ENCODE peak calls at places on chromosomes 13 and 19, in eight cellular contexts. E is colonic mucosa; V is psoas muscle; G is CD8-positive, alpha-beta T cell; D is cardiac muscle cell; Y is suprapubic skin; R is PC-3; F is fibroblast of lung. U is an unnamed sample.

GRCh38 chr13:75902166-75903104 is 266.3 kb downstream of the LMO7 start:
- DNase-seq in F (no peak), E (no peak), G (no peak), R (peak), V (no peak), Y (no peak), D (no peak), U (no peak)

GRCh38 chr19:44575116-44575700 is 38.2 kb upstream of the IGSF23 start:
- DNase-seq in V (no peak), G (no peak), Y (no peak), D (no peak), F (no peak), E (no peak), R (peak), U (no peak)

GRCh38 chr13:110408286-110408685 is 101.2 kb downstream of the COL4A2 start:
- DNase-seq in E (no peak), G (no peak), V (no peak), R (no peak), Y (no peak), D (no peak), F (peak), U (no peak)

GRCh38 chr13:105565328-105565727 is 970.1 kb downstream of the EFNB2 start:
- DNase-seq in D (no peak), G (no peak), E (no peak), R (no peak), F (peak), V (no peak), Y (no peak), U (no peak)

GRCh38 chr13:29713841-29714240 is 118.4 kb upstream of the SLC7A1 start:
- DNase-seq in E (no peak), F (no peak), G (no peak), R (peak), Y (no peak), D (no peak), V (no peak), U (no peak)

GRCh38 chr13:77767413-77767812 is 69.9 kb downstream of the SLAIN1 start:
- DNase-seq in V (no peak), R (no peak), D (no peak), G (no peak), E (no peak), Y (no peak), F (no peak), U (no peak)

GRCh38 chr13:26485288-26485687 is 72.2 kb upstream of the WASF3 start:
- DNase-seq in R (no peak), E (no peak), G (no peak), Y (peak), D (no peak), V (no peak), F (no peak), U (no peak)

GRCh38 chr19:1254081-1254527 is 5.7 kb downstream of the MIDN start:
- DNase-seq in R (no peak), E (no peak), Y (no peak), G (no peak), V (peak), F (no peak), D (no peak), U (no peak)

GRCh38 chr19:39403331-39404312 is 3.0 kb upstream of the ZFP36 start:
- DNase-seq in R (peak), E (peak), F (peak), D (peak), V (peak), G (peak), Y (peak), U (peak)

GRCh38 chr13:41520699-41521630 is 63.6 kb downstream of the RGCC start:
- DNase-seq in E (no peak), V (no peak), Y (no peak), F (peak), G (no peak), R (no peak), D (no peak), U (peak)

GRCh38 chr19:40811478-40812341 is 12.7 kb downstream of the EGLN2 start:
- DNase-seq in R (no peak), G (peak), F (no peak), Y (peak), D (peak), V (peak), E (peak), U (no peak)

GRCh38 chr19:39729594-39729993 is 8.2 kb downstream of the CLC start:
- DNase-seq in D (no peak), E (no peak), G (no peak), F (no peak), R (no peak), Y (no peak), V (no peak), U (no peak)

GRCh38 chr13:112078879-112079526 is 12.1 kb downstream of the SOX1 start:
- DNase-seq in Y (no peak), V (no peak), R (no peak), E (no peak), D (no peak), G (no peak), F (no peak), U (no peak)

GRCh38 chr19:3504723-3505122 is 1.4 kb upstream of the FZR1 start:
- DNase-seq in E (no peak), V (no peak), G (no peak), Y (no peak), R (no peak), F (no peak), D (no peak), U (no peak)

GRCh38 chr19:41904118-41904870 is 21.3 kb downstream of the ARHGEF1 start:
- DNase-seq in E (peak), R (peak), F (no peak), V (no peak), G (no peak), D (no peak), Y (no peak), U (no peak)

GRCh38 chr13:109744512-109745051 is 41.8 kb downstream of the IRS2 start:
- DNase-seq in V (peak), F (peak), D (no peak), Y (no peak), R (peak), E (peak), G (no peak), U (no peak)

GRCh38 chr13:81987159-81987558 is 1646.2 kb upstream of the SPRY2 start:
- DNase-seq in G (no peak), F (no peak), E (no peak), V (no peak), D (no peak), Y (no peak), R (no peak), U (no peak)

GRCh38 chr19:51477343-51477742 is 996 bp upstream of the CEACAM18 start:
- DNase-seq in Y (peak), F (no peak), E (no peak), G (no peak), V (no peak), D (no peak), R (no peak), U (no peak)

GRCh38 chr13:102825921-102826706 is 19.7 kb upstream of the ERCC5 start:
- DNase-seq in Y (no peak), E (no peak), D (no peak), V (no peak), G (no peak), F (peak), R (peak), U (peak)

GRCh38 chr19:53624776-53625540 is 6.8 kb upstream of the DPRX start:
- DNase-seq in F (no peak), R (no peak), D (no peak), V (no peak), E (no peak), Y (no peak), G (no peak), U (no peak)

GRCh38 chr19:53631949-53632407 is at the start of gene DPRX:
- DNase-seq in V (no peak), Y (no peak), D (no peak), G (no peak), E (no peak), F (no peak), R (no peak), U (no peak)

GRCh38 chr19:53621885-53622710 is 9.7 kb upstream of the DPRX start:
- DNase-seq in Y (no peak), G (no peak), V (no peak), D (no peak), E (no peak), R (no peak), F (no peak), U (no peak)

DNA sequence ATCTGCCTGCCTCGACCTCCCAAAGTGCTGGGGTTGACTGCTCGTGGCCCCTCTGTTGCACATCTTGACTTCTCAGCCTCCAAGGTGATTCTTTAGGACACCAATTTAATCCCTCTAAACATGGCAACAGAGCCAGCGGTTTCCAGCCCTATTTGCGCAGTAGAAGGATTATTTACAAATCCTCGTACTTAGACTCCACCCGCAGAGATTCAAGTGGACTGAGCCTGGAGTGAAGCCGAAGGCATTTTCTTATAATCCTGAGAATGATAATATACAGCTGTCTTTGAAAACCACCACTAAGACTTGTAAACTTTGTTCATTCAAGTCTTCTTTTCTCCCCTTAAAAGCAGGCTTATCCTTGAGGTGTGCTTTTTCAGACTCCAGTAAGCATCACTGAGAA is 4.9 kb upstream of the DPRX start:
- DNase-seq in V (no peak), F (no peak), Y (no peak), E (no peak), R (no peak), G (no peak), D (no peak), U (no peak)
- H3K4me3 ChIP-seq in V (no peak), F (no peak), Y (no peak), E (no peak), R (no peak), G (no peak), D (no peak), U (no peak)

GRCh38 chr13:71625183-71625582 is 241.8 kb downstream of the DACH1 start:
- DNase-seq in D (no peak), Y (no peak), V (no peak), F (peak), G (no peak), R (no peak), E (no peak), U (no peak)

GRCh38 chr13:71626396-71626795 is 240.6 kb downstream of the DACH1 start:
- DNase-seq in R (no peak), Y (no peak), V (no peak), G (no peak), E (no peak), D (no peak), F (no peak), U (no peak)

GRCh38 chr13:71625694-71626093 is 241.3 kb downstream of the DACH1 start:
- DNase-seq in D (no peak), R (peak), E (no peak), F (peak), G (no peak), V (no peak), Y (no peak), U (no peak)

GRCh38 chr13:71621152-71622124 is 245.6 kb downstream of the DACH1 start:
- DNase-seq in R (no peak), V (no peak), G (no peak), Y (no peak), F (no peak), E (no peak), D (peak), U (no peak)

DNA sequence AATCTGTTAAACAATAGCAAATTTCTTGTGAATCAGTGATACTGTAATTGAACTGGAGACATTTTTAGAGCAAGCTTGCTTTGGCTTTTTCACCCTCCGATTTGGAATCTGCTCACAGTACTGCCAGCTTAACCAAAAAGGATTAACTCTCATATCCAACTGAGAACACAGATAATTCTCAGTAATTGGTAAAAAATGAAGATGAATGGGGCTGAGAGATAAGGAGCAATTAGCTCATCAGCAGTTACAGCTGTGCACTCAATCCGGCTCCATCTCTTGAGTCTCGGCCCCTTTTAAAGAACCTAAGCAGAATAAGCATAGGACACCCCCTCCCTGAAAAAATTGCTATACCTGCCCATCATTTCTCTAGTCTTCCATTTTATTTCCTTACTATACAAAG is 242.4 kb downstream of the DACH1 start:
- DNase-seq in F (peak), Y (no peak), G (no peak), R (no peak), D (no peak), V (no peak), E (no peak), U (no peak)
- H3K4me3 ChIP-seq in F (no peak), Y (no peak), G (no peak), R (no peak), D (no peak), V (no peak), E (no peak), U (no peak)

DNA sequence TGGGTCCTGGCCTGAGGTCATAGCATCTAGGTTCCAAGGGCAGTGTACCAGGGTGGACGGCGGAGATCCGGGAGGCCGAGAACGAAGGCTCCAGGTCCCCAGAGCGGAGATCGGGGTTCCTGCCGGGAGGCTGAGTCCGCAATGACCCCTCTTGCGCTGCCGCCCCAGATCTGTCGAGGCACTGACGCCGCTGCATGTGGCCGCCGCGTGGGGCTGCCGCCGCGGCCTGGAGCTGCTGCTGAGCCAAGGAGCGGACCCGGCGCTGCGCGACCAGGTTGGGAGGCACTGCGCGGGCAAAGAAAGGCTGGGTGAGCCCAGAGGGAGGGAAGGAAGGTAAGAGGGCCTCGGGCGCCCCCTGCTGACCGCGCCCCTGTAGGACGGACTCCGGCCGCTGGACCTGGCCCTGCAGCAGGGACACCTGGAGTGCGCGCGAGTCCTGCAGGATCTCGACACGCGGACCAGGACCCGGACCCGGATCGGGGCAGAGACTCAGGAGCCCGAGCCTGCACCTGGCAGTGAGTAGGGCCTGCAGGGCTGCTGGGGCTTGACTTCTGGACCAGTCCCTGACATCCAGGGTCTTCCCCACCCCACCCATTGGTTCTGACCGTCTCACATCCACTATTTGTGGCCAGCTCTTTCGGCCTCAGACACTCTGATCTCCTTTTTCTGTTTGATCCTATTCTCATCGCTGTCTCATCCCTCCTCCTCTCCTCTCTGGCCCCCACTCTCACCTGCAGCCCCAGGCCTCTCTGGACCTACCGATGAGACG is 971 bp downstream of the ANKLE1 start:
- DNase-seq in R (peak), Y (peak), V (peak), F (peak), D (peak), E (peak), G (peak), U (peak)
- H3K4me3 ChIP-seq in R (peak), Y (peak), V (peak), F (peak), D (peak), E (peak), G (peak), U (peak)

GRCh38 chr13:51643882-51644281 is 59.6 kb downstream of the WDFY2 start:
- DNase-seq in V (no peak), F (peak), R (peak), G (no peak), D (no peak), E (no peak), Y (no peak), U (peak)
- H3K4me3 ChIP-seq in V (no peak), F (peak), R (peak), G (no peak), D (no peak), E (no peak), Y (no peak), U (no peak)

DNA sequence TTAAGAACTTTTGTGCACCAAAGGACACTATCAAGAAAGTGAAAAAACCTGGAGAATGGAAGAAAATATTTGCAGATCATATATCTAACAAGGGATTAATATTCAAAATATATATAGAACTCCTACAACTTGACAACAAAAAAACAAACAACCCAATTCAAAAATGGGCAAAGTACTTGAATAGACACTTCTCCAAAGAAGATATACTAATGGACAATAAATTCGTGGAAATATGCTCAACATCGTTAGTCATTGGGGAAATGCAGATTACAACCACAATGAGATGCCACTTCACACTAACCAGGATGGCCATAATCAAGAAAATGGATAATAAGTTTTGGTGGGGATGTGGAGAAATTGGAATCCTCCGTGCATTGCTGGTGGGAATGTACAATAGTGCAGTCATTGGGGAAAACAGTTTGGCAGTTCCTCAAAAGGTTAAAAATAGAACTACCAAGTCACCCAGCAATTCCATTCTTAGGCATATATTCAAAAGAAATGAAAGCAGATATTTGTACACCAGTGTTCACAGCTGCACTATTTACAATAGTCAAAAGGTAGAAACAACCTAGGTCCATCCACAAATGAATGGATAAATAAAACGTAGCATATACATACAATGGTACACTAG is 2.2 kb upstream of the LSR start:
- DNase-seq in R (no peak), G (no peak), F (no peak), E (peak), V (no peak), Y (no peak), D (no peak), U (no peak)
- H3K4me3 ChIP-seq in R (no peak), G (no peak), F (no peak), E (no peak), V (no peak), Y (no peak), D (no peak), U (no peak)

GRCh38 chr19:13156968-13157882 is 7.0 kb downstream of the IER2 start:
- DNase-seq in G (no peak), V (no peak), F (no peak), R (peak), D (no peak), Y (no peak), E (no peak), U (no peak)
- H3K4me3 ChIP-seq in G (no peak), V (no peak), F (no peak), R (no peak), D (no peak), Y (no peak), E (no peak), U (no peak)

GRCh38 chr19:2290441-2291184 is 8.6 kb upstream of the PEAK3 start:
- DNase-seq in Y (no peak), F (no peak), E (peak), D (no peak), R (no peak), V (no peak), G (no peak), U (no peak)

GRCh38 chr19:2296141-2296540 is 11.8 kb downstream of the LINGO3 start:
- DNase-seq in Y (no peak), G (no peak), E (no peak), R (no peak), F (no peak), D (no peak), V (no peak), U (no peak)

GRCh38 chr19:2289714-2290435 is 7.9 kb upstream of the PEAK3 start:
- DNase-seq in G (peak), R (no peak), F (no peak), Y (no peak), V (no peak), D (no peak), E (peak), U (no peak)

GRCh38 chr19:2291185-2291751 is 9.3 kb upstream of the PEAK3 start:
- DNase-seq in E (no peak), G (no peak), D (peak), V (no peak), R (no peak), Y (no peak), F (no peak), U (no peak)

GRCh38 chr19:2294377-2295335 is 12.7 kb upstream of the PEAK3 start:
- DNase-seq in E (no peak), V (no peak), D (no peak), G (no peak), R (no peak), Y (no peak), F (peak), U (no peak)
- H3K4me3 ChIP-seq in E (no peak), V (peak), D (no peak), G (no peak), R (no peak), Y (peak), F (no peak), U (no peak)

GRCh38 chr19:7346488-7346971 is 2.2 kb upstream of the ARHGEF18 start:
- DNase-seq in V (no peak), G (no peak), R (no peak), F (no peak), Y (no peak), D (no peak), E (no peak), U (no peak)

GRCh38 chr19:7349231-7349591 is 474 bp downstream of the ARHGEF18 start:
- DNase-seq in Y (no peak), E (no peak), G (no peak), D (no peak), R (no peak), V (no peak), F (no peak), U (no peak)

GRCh38 chr19:7348587-7349230 is at the start of gene ARHGEF18:
- DNase-seq in D (no peak), G (peak), E (no peak), F (no peak), Y (no peak), V (no peak), R (no peak), U (no peak)

GRCh38 chr19:7351861-7352260 is 3.1 kb downstream of the ARHGEF18 start:
- DNase-seq in G (no peak), Y (no peak), F (no peak), E (no peak), D (no peak), R (no peak), V (no peak), U (no peak)

GRCh38 chr19:7349961-7350711 is 1.4 kb downstream of the ARHGEF18 start:
- DNase-seq in F (no peak), G (peak), R (no peak), D (no peak), V (no peak), E (no peak), Y (no peak), U (no peak)
- H3K4me3 ChIP-seq in F (no peak), G (peak), R (no peak), D (no peak), V (no peak), E (no peak), Y (no peak), U (no peak)

GRCh38 chr13:94641432-94641941 is 39.8 kb downstream of the GPR180 start:
- DNase-seq in R (peak), V (no peak), G (no peak), E (no peak), F (peak), Y (no peak), D (no peak), U (peak)

DNA sequence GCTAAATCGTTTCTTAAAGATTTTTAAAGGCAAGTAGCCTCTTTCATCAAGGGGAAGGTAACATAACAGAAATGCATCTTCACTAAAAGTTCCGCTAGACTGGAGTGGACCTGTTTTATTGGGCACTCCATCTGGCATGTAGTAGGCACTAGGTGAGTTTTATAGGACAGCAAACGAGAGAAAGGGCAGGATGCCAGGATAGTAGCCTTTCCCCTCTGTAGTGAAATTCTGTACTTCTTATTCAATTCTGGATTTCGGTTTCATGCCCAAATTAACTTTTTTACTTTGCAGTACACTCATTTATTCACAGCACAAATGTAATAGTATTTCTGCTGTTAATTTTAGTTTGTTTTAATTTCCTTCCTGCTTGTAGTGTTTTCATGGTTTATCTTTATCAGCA is 45.2 kb downstream of the GPR180 start:
- DNase-seq in G (no peak), Y (no peak), V (no peak), E (no peak), R (no peak), D (no peak), F (no peak), U (no peak)
- H3K4me3 ChIP-seq in G (no peak), Y (no peak), V (no peak), E (no peak), R (no peak), D (no peak), F (no peak), U (no peak)

U was measured in astrocyte of the cerebellum.